ENCODE peak calls at places on chromosomes 5 and 9, in four cellular contexts. R, X, I and E are unnamed samples.

GRCh38 chr5:68534131-68534940 is 318.8 kb downstream of the PIK3R1 start:
- DNase-seq in R (no peak), X (peak; percentile 39), I (peak; percentile 2), E (peak; percentile 52)

GRCh38 chr9:136020671-136021070 is 59.5 kb upstream of the UBAC1 start:
- DNase-seq in R (no peak), X (no peak), I (no peak), E (no peak)

GRCh38 chr5:43694027-43694426 is 91.0 kb downstream of the NNT start:
- DNase-seq in R (no peak), X (no peak), I (no peak), E (no peak)

GRCh38 chr5:148904440-148904839 is 78.0 kb downstream of the ADRB2 start:
- DNase-seq in R (no peak), X (no peak), I (no peak), E (no peak)

GRCh38 chr5:173514666-173515065 is 101.8 kb downstream of the BOD1 start:
- DNase-seq in R (no peak), X (no peak), I (no peak), E (no peak)

GRCh38 chr5:134982230-134982629 is 14.5 kb downstream of the CATSPER3 start:
- DNase-seq in R (peak; percentile 7), X (no peak), I (no peak), E (no peak)

GRCh38 chr5:173231381-173231766 is 3.6 kb downstream of the NKX2-5 start:
- DNase-seq in R (no peak), X (no peak), I (no peak), E (no peak)

GRCh38 chr5:164277720-164278119 is 772.3 kb downstream of the MAT2B start:
- DNase-seq in R (peak; percentile 33), X (no peak), I (no peak), E (peak; percentile 65)

GRCh38 chr5:14326035-14326909 is 183.1 kb downstream of the TRIO start:
- DNase-seq in R (no peak), X (peak; percentile 4), I (peak; percentile 16), E (no peak)

GRCh38 chr9:68585034-68585761 is 44.5 kb upstream of the TMEM252 start:
- DNase-seq in R (no peak), X (no peak), I (no peak), E (no peak)

GRCh38 chr9:120353501-120353900 is 226.5 kb downstream of the CDK5RAP2 start:
- DNase-seq in R (peak; percentile 66), X (no peak), I (no peak), E (peak; percentile 50)

GRCh38 chr5:153543959-153544470 is 53.5 kb downstream of the GRIA1 start:
- DNase-seq in R (no peak), X (no peak), I (no peak), E (peak; percentile 58)

GRCh38 chr5:54713923-54714581 is 196.5 kb downstream of the SNX18 start:
- DNase-seq in R (peak; percentile 71), X (no peak), I (no peak), E (peak; percentile 72)

GRCh38 chr9:126395439-126396212 is 69.0 kb downstream of the MVB12B start:
- DNase-seq in R (peak; percentile 70), X (no peak), I (no peak), E (peak; percentile 69)

GRCh38 chr5:67164856-67165523 is 31.6 kb downstream of the CD180 start:
- DNase-seq in R (no peak), X (no peak), I (no peak), E (no peak)

GRCh38 chr9:106682420-106682819 is 180.5 kb upstream of the ZNF462 start:
- DNase-seq in R (no peak), X (no peak), I (no peak), E (no peak)

GRCh38 chr9:93422987-93423386 is 28.5 kb upstream of the FAM120A start:
- DNase-seq in R (peak; percentile 19), X (no peak), I (no peak), E (no peak)

GRCh38 chr5:23507278-23507685 is at the start of gene PRDM9:
- DNase-seq in R (peak; percentile 86), X (no peak), I (peak; percentile 61), E (no peak)

GRCh38 chr9:133173056-133173455 is 9.3 kb upstream of the GBGT1 start:
- DNase-seq in R (no peak), X (no peak), I (no peak), E (no peak)

GRCh38 chr5:173235499-173236394 is 741 bp upstream of the NKX2-5 start:
- DNase-seq in R (no peak), X (peak; percentile 52), I (no peak), E (no peak)

GRCh38 chr9:92669527-92669889 is 423 bp downstream of the IPPK start:
- DNase-seq in R (no peak), X (peak; percentile 55), I (no peak), E (no peak)

GRCh38 chr5:10602031-10602806 is 38.3 kb downstream of the ANKRD33B start:
- DNase-seq in R (no peak), X (no peak), I (no peak), E (no peak)

GRCh38 chr5:8689773-8690172 is 820.8 kb downstream of the MTRR start:
- DNase-seq in R (no peak), X (no peak), I (no peak), E (no peak)

GRCh38 chr5:9653061-9653460 is 22.9 kb upstream of the TAS2R1 start:
- DNase-seq in R (no peak), X (no peak), I (no peak), E (no peak)

GRCh38 chr5:113218200-113218599 is 216.6 kb downstream of the TSSK1B start:
- DNase-seq in R (no peak), X (no peak), I (no peak), E (no peak)

GRCh38 chr5:6291961-6292360 is 86.4 kb downstream of the MED10 start:
- DNase-seq in R (no peak), X (peak; percentile 69), I (peak; percentile 38), E (no peak)

GRCh38 chr5:11609570-11610322 is 294.5 kb downstream of the CTNND2 start:
- DNase-seq in R (no peak), X (no peak), I (no peak), E (no peak)

GRCh38 chr9:98538626-98539031 is 170.1 kb downstream of the GABBR2 start:
- DNase-seq in R (peak; percentile 30), X (no peak), I (no peak), E (peak; percentile 65)

GRCh38 chr5:142853682-142854081 is 83.5 kb downstream of the ARHGAP26 start:
- DNase-seq in R (no peak), X (no peak), I (no peak), E (no peak)

GRCh38 chr9:133769511-133770075 is 31.4 kb upstream of the SARDH start:
- DNase-seq in R (no peak), X (no peak), I (no peak), E (no peak)

DNA sequence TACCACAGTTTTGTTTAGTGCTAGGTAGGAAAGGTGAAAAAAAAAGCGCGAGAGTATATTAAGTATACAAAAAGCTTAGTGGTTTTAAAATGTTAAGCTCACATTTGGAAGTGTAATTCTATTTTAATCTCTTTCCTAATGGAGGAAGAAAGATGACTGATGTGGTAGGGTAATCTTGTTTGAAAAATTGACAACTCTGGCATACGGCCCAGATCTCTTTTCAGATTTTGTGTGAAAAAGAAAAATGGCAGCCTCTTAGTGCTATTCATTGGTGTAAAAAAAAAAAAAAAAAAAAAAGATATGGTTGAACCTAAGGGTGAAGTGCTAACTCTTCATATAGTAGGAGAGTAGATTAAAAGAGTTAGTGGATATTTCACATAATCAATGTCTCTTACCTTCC is 108.0 kb downstream of the ZSWIM6 start:
- DNase-seq in R (no peak), X (no peak), I (no peak), E (no peak)
- TF ChIP-seq EZH2 in R (no peak), X (no peak), I (no peak), E (no peak)

DNA sequence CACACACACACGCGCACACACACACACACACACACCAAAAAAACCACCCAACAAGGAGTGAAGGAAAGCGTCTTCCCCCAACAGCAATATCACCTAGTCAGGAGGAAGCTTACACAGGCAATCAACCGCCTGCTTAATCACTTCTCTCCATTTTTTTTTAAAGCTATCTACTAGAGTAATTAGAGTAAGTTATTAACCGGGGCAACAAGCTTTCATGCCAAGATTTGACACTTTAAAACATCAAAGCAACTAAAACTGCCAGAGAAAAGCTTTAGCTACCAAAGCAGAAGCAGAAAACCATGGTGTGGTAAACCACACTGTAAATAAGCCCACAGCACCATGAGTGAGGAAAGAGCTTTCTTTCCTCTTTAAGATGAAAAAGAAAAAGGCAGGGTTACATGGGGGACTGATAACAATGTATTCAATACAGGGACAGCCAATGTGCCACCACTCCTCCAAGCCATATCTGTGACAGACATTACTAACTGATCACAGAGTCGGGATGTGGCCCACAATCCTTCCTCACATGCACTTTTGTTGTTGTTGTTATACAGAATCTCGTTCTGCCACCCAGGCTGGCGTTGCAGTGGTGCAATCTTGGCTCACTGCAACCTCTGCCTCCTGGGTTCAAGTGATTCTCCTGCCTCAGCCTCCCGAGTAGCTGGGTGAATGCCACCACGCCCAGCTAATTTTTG is 282.1 kb downstream of the CRB2 start:
- DNase-seq in R (no peak), X (no peak), I (no peak), E (peak; percentile 8)
- H3K4me2 ChIP-seq in R (peak overlapping the region; percentile 60), X (no peak overlapping the region), I (no peak overlapping the region), E (peak overlapping the region; percentile 79)

DNA sequence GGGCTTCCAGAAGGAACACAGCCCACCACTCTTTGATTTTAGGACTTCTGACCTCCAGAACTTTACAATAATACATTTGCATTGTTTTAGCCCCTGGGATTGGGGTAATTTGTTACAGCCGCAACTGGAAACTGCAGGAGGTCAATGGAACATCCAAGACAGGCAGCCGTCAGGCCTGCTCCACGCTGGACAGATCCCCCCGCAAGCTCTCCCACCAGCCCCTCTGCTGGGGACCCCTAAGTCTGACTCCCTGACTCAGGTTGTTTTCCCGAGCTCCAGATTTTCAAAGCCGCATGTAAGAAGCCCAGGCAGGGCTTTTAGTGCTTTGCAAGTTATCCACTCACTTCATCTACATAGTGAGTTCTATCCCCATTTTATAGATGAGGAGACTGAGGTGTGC is 127.6 kb downstream of the PAX5 start:
- DNase-seq in R (no peak), X (no peak), I (no peak), E (no peak)
- H3K4me1 ChIP-seq in R (no peaks in the 10 kb centered on the region), X (peaks cover 9% of the 10 kb centered on the region), I (no peaks in the 10 kb centered on the region), E (no peaks in the 10 kb centered on the region)

DNA sequence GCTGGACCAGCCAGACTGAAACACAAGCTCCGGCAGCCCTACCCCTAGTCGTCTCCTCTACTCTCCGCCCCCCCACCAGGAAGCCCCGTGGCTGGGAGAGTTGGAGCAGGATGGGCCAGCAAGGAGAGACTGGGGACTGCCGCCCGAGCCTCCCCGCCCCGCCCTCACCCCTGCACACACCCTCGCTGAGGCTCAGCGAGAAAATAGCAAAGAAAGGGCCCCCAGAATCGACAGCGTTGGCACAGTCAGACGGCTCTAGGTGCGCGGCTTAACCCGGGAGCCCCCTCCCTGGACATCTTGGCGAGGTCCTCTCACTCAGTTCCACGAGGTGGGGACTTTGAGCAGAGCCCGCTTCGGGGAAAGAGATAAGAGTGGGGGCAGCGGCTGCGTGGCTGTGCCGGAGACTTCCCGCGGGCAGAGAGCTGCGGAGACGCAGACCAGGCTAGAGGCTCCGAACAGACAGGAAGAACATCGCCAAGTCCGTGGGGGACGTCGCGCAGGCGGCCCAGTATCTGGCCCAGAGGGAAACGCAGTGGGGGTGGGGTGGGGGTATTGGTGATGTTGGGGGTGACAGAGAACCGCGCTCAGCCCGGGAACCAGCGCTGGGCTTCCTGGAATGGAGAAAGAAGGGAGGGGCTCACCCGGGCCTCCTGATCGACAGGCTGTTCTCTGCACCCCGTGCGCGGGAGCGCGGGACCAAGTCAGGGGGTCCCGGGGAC is 995 bp downstream of the TRIM7 start:
- DNase-seq in R (no peak), X (peak; percentile 54), I (no peak), E (no peak)
- TF ChIP-seq EZH2 in R (no peak), X (peak; percentile 25), I (no peak), E (no peak)

DNA sequence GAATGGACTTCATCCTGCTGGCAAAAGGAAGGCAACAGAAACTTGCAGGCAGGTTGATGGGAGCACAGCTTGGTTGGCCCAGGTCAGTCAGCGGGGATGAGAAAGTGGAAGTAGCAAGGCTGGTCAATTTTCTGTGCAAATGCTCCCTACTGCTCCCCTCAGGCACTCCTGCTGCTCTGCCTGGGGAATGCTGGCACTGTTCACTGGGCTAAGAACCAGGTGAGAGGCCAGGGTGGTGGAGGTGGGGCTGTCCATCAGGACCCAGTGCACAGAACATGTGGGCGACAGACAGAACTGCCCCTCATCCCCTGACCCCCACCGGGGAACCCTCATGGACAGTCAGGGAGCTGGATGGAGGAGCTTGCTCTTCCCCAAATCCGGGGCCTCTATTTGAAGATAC is 593.1 kb downstream of the IRX1 start:
- DNase-seq in R (no peak), X (no peak), I (no peak), E (no peak)
- H3K4me2 ChIP-seq in R (no peak overlapping the region), X (no peak overlapping the region), I (no peak overlapping the region), E (no peak overlapping the region)